ENCODE peak calls at places on chromosomes 16 and 17, in seven cellular contexts. X is endothelial cell; C is activated CD4-positive, CD25-positive, alpha-beta regulatory T cell treated with anti-CD3 and anti-CD28 coated beads, Interleukin-2, amount 50 U/mL, for 16 hours; I is fibroblast of pulmonary artery; T is iPS-NIHi11; Q is GM04504; B is HAP-1. M is an unnamed sample.

GRCh38 chr16:80585764-80586163 is 45.0 kb downstream of the DYNLRB2 start:
- DNase-seq in X (no peak), C (no peak), I (no peak), T (no peak), Q (no peak), B (no peak), M (no peak)

GRCh38 chr17:70169707-70170597 is 620 bp downstream of the KCNJ2 start:
- DNase-seq in X (no peak), C (no peak), I (peak), T (no peak), Q (no peak), B (no peak), M (no peak)

GRCh38 chr16:88782454-88783390 is 2.3 kb downstream of the PIEZO1 start:
- DNase-seq in X (no peak), C (peak), I (no peak), T (no peak), Q (no peak), B (no peak), M (no peak)

GRCh38 chr17:29386760-29387159 is 3.4 kb upstream of the TAOK1 start:
- DNase-seq in X (no peak), C (no peak), I (no peak), T (no peak), Q (no peak), B (no peak), M (no peak)

GRCh38 chr17:40722146-40722720 is 18.7 kb upstream of the KRT24 start:
- DNase-seq in X (no peak), C (no peak), I (no peak), T (no peak), Q (no peak), B (no peak), M (no peak)

GRCh38 chr16:51576498-51576897 is 425.4 kb upstream of the SALL1 start:
- DNase-seq in X (no peak), C (no peak), I (no peak), T (no peak), Q (no peak), B (no peak), M (no peak)

GRCh38 chr16:85863384-85863774 is 35.6 kb upstream of the IRF8 start:
- DNase-seq in X (no peak), C (no peak), I (peak), T (no peak), Q (no peak), B (no peak), M (no peak)

GRCh38 chr17:34781571-34782108 is 179.6 kb downstream of the CCT6B start:
- DNase-seq in X (no peak), C (no peak), I (no peak), T (no peak), Q (no peak), B (no peak), M (no peak)

GRCh38 chr17:75430159-75430748 is 24.8 kb upstream of the GRB2 start:
- DNase-seq in X (no peak), C (no peak), I (peak), T (peak), Q (no peak), B (peak), M (no peak)

GRCh38 chr16:24839347-24839972 is 6.3 kb upstream of the SLC5A11 start:
- DNase-seq in X (no peak), C (no peak), I (no peak), T (no peak), Q (no peak), B (no peak), M (no peak)

GRCh38 chr16:65415460-65415859 is 293.6 kb upstream of the CDH11 start:
- DNase-seq in X (no peak), C (no peak), I (no peak), T (no peak), Q (no peak), B (no peak), M (no peak)

GRCh38 chr17:17538417-17539391 is 42.5 kb upstream of the RASD1 start:
- DNase-seq in X (no peak), C (no peak), I (peak), T (peak), Q (no peak), B (peak), M (peak)

GRCh38 chr17:40178021-40178601 is 841 bp downstream of the RAPGEFL1 start:
- DNase-seq in X (no peak), C (no peak), I (no peak), T (peak), Q (no peak), B (no peak), M (no peak)

GRCh38 chr17:13888043-13888442 is 181.3 kb upstream of the COX10 start:
- DNase-seq in X (no peak), C (no peak), I (peak), T (no peak), Q (no peak), B (no peak), M (no peak)

GRCh38 chr17:81011951-81012350 is 20.3 kb downstream of the CHMP6 start:
- DNase-seq in X (no peak), C (no peak), I (peak), T (no peak), Q (no peak), B (no peak), M (no peak)

GRCh38 chr16:68737730-68738590 is 868 bp downstream of the CDH1 start:
- DNase-seq in X (no peak), C (no peak), I (no peak), T (peak), Q (no peak), B (no peak), M (peak)

GRCh38 chr16:58652741-58653140 is 23.1 kb upstream of the CNOT1 start:
- DNase-seq in X (no peak), C (no peak), I (peak), T (peak), Q (no peak), B (peak), M (no peak)

M was measured in NCI-H2081.